ENCODE peak calls at places on chromosomes 3 and 15, in seven cellular contexts. One of them, this sample, is unnamed. For H3K4me1, the result is how much of the 10 kb centered on the place peaks cover.

GRCh38 chr3:42213417-42213816 is 52.6 kb downstream of the CCK start:
- DNase-seq in iPS DF 6.9: no peak
- DNase-seq in GM23248: no peak
- DNase-seq in adrenal gland: no peak
- DNase-seq in left ventricle myocardium inferior: no peak
- DNase-seq in A549: no peak
- DNase-seq in prostate gland: no peak
- DNase-seq in this sample: peak

GRCh38 chr15:98322551-98322950 is 325.8 kb upstream of the IGF1R start:
- DNase-seq in left ventricle myocardium inferior: no peak
- DNase-seq in GM23248: no peak
- DNase-seq in prostate gland: peak
- DNase-seq in A549: no peak
- DNase-seq in adrenal gland: no peak
- DNase-seq in iPS DF 6.9: no peak
- DNase-seq in this sample: no peak

GRCh38 chr3:175269394-175269793 is 410.3 kb downstream of the NAALADL2 start:
- DNase-seq in prostate gland: no peak
- DNase-seq in GM23248: no peak
- DNase-seq in iPS DF 6.9: no peak
- DNase-seq in A549: no peak
- DNase-seq in left ventricle myocardium inferior: no peak
- DNase-seq in adrenal gland: no peak
- DNase-seq in this sample: no peak

GRCh38 chr3:73108750-73109149 is 47.3 kb downstream of the EBLN2 start:
- DNase-seq in iPS DF 6.9: no peak
- DNase-seq in A549: no peak
- DNase-seq in prostate gland: no peak
- DNase-seq in GM23248: no peak
- DNase-seq in left ventricle myocardium inferior: no peak
- DNase-seq in adrenal gland: no peak
- DNase-seq in this sample: no peak

GRCh38 chr3:107520535-107520934 is 2.2 kb upstream of the BBX start:
- DNase-seq in A549: no peak
- DNase-seq in iPS DF 6.9: no peak
- DNase-seq in GM23248: no peak
- DNase-seq in adrenal gland: no peak
- DNase-seq in prostate gland: no peak
- DNase-seq in left ventricle myocardium inferior: no peak
- DNase-seq in this sample: no peak

GRCh38 chr3:52036222-52036694 is 20.1 kb downstream of the DUSP7 start:
- DNase-seq in adrenal gland: no peak
- DNase-seq in GM23248: no peak
- DNase-seq in prostate gland: no peak
- DNase-seq in A549: no peak
- DNase-seq in iPS DF 6.9: no peak
- DNase-seq in left ventricle myocardium inferior: no peak
- DNase-seq in this sample: no peak

GRCh38 chr3:138042043-138042442 is 32.1 kb downstream of the CLDN18 start:
- DNase-seq in A549: no peak
- DNase-seq in iPS DF 6.9: no peak
- DNase-seq in left ventricle myocardium inferior: no peak
- DNase-seq in adrenal gland: no peak
- DNase-seq in GM23248: peak
- DNase-seq in prostate gland: no peak
- DNase-seq in this sample: no peak

GRCh38 chr3:8563146-8563545 is 61.5 kb downstream of the LMCD1 start:
- DNase-seq in iPS DF 6.9: no peak
- DNase-seq in prostate gland: no peak
- DNase-seq in A549: no peak
- DNase-seq in adrenal gland: no peak
- DNase-seq in left ventricle myocardium inferior: no peak
- DNase-seq in GM23248: no peak
- DNase-seq in this sample: no peak

GRCh38 chr3:186259612-186260383 is 102.2 kb downstream of the DGKG start:
- DNase-seq in left ventricle myocardium inferior: peak
- DNase-seq in A549: peak
- DNase-seq in prostate gland: peak
- DNase-seq in iPS DF 6.9: peak
- DNase-seq in GM23248: peak
- DNase-seq in adrenal gland: peak
- DNase-seq in this sample: peak

GRCh38 chr3:156787926-156788663 is 38.1 kb upstream of the LEKR1 start:
- DNase-seq in iPS DF 6.9: no peak
- DNase-seq in A549: peak
- DNase-seq in left ventricle myocardium inferior: no peak
- DNase-seq in adrenal gland: no peak
- DNase-seq in prostate gland: no peak
- DNase-seq in GM23248: peak
- DNase-seq in this sample: no peak

GRCh38 chr3:50248387-50248786 is 12.4 kb downstream of the GNAI2 start:
- DNase-seq in A549: no peak
- DNase-seq in adrenal gland: no peak
- DNase-seq in GM23248: peak
- DNase-seq in left ventricle myocardium inferior: peak
- DNase-seq in prostate gland: no peak
- DNase-seq in iPS DF 6.9: no peak
- DNase-seq in this sample: no peak

DNA sequence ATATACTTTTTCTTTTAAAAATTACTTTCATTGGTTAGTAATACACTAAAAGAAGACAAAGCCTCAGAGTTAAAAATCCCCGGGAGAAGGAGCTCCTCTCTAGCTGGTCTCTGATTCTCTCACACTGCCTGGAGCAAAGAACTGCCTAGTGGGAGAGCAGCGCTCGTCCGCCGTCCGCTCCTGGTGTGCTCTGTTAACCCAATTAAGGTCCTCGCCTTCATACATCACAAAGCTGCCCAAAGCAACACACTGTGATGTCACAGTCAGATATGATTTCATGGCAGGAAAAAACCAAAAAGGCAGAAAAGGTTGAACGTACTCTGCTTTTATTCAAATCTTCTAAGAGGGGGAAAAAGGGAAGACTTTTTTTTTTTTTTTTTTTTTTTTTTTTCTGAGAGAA is 114.9 kb downstream of the TIGIT start:
- DNase-seq in adrenal gland: peak
- DNase-seq in left ventricle myocardium inferior: no peak
- DNase-seq in iPS DF 6.9: no peak
- DNase-seq in A549: no peak
- DNase-seq in prostate gland: no peak
- DNase-seq in GM23248: peak
- DNase-seq in this sample: no peak
- H3K4me1 ChIP-seq in adrenal gland: half or more
- H3K4me1 ChIP-seq in left ventricle myocardium inferior: half or more
- H3K4me1 ChIP-seq in iPS DF 6.9: under half
- H3K4me1 ChIP-seq in A549: under half
- H3K4me1 ChIP-seq in prostate gland: under half
- H3K4me1 ChIP-seq in GM23248: half or more
- H3K4me1 ChIP-seq in this sample: under half

GRCh38 chr15:89106200-89106599 is 17.9 kb downstream of the ABHD2 start:
- DNase-seq in adrenal gland: no peak
- DNase-seq in A549: no peak
- DNase-seq in left ventricle myocardium inferior: no peak
- DNase-seq in iPS DF 6.9: no peak
- DNase-seq in prostate gland: no peak
- DNase-seq in GM23248: no peak
- DNase-seq in this sample: no peak
- H3K4me1 ChIP-seq in adrenal gland: half or more
- H3K4me1 ChIP-seq in A549: half or more
- H3K4me1 ChIP-seq in left ventricle myocardium inferior: half or more
- H3K4me1 ChIP-seq in iPS DF 6.9: under half
- H3K4me1 ChIP-seq in prostate gland: under half
- H3K4me1 ChIP-seq in GM23248: under half
- H3K4me1 ChIP-seq in this sample: under half

DNA sequence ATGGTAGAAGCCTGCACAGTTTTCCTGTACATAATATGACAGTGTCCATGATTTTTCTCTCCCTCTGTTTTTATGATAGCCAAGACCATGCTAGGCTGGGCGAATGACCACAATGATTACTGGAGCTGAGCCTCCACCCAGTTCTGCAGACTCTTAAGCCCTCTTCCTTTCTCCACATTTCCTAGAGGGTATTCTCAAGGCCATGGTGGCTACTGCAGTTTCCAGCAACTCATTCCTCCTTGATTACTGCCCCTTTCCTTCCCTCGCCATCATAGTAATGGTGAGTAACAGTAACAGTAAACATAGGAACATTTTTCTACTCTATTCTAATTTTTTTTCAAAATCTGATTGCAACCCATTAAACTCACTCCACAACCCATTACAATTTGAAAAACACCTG is 20.2 kb downstream of the TNIK start:
- DNase-seq in A549: no peak
- DNase-seq in adrenal gland: no peak
- DNase-seq in left ventricle myocardium inferior: no peak
- DNase-seq in GM23248: peak
- DNase-seq in iPS DF 6.9: no peak
- DNase-seq in prostate gland: no peak
- DNase-seq in this sample: no peak
- H3K4me1 ChIP-seq in A549: under half
- H3K4me1 ChIP-seq in adrenal gland: under half
- H3K4me1 ChIP-seq in left ventricle myocardium inferior: under half
- H3K4me1 ChIP-seq in GM23248: under half
- H3K4me1 ChIP-seq in iPS DF 6.9: under half
- H3K4me1 ChIP-seq in prostate gland: under half
- H3K4me1 ChIP-seq in this sample: under half

GRCh38 chr3:146851665-146852064 is 246.5 kb upstream of the PLSCR5 start:
- DNase-seq in iPS DF 6.9: no peak
- DNase-seq in adrenal gland: no peak
- DNase-seq in GM23248: no peak
- DNase-seq in A549: no peak
- DNase-seq in prostate gland: no peak
- DNase-seq in left ventricle myocardium inferior: no peak
- DNase-seq in this sample: no peak

DNA sequence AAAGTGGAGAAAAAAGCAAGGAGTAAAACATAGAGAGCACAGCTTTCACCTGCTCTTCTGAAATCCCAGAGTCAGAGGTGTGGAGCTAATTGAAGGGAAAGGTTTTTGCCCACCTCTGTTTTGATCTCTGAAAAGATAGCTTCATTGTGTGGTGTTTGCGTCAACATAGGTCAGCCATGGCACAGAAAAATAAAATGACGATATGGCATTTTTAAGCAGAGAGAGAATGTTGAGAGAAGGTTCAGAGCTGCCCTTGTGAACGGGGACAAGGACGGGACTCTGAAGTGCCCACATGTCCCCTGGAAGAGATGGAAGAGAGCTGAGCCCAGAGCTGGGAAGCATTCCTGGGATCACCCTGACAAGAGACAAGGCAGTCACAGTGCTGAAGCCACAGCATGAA is 249.4 kb upstream of the PLSCR5 start:
- DNase-seq in left ventricle myocardium inferior: no peak
- DNase-seq in GM23248: no peak
- DNase-seq in iPS DF 6.9: no peak
- DNase-seq in adrenal gland: no peak
- DNase-seq in prostate gland: no peak
- DNase-seq in A549: no peak
- DNase-seq in this sample: no peak
- H3K4me1 ChIP-seq in left ventricle myocardium inferior: under half
- H3K4me1 ChIP-seq in GM23248: under half
- H3K4me1 ChIP-seq in iPS DF 6.9: under half
- H3K4me1 ChIP-seq in adrenal gland: under half
- H3K4me1 ChIP-seq in prostate gland: under half
- H3K4me1 ChIP-seq in A549: under half
- H3K4me1 ChIP-seq in this sample: under half

GRCh38 chr15:78064544-78064943 is 13.0 kb downstream of the TBC1D2B start:
- DNase-seq in GM23248: peak
- DNase-seq in iPS DF 6.9: no peak
- DNase-seq in adrenal gland: no peak
- DNase-seq in A549: no peak
- DNase-seq in left ventricle myocardium inferior: no peak
- DNase-seq in prostate gland: no peak
- DNase-seq in this sample: no peak

GRCh38 chr15:78067328-78068241 is 9.9 kb downstream of the TBC1D2B start:
- DNase-seq in left ventricle myocardium inferior: no peak
- DNase-seq in adrenal gland: no peak
- DNase-seq in GM23248: peak
- DNase-seq in iPS DF 6.9: no peak
- DNase-seq in prostate gland: peak
- DNase-seq in A549: no peak
- DNase-seq in this sample: no peak

GRCh38 chr15:78063966-78064365 is 13.5 kb downstream of the TBC1D2B start:
- DNase-seq in iPS DF 6.9: no peak
- DNase-seq in left ventricle myocardium inferior: no peak
- DNase-seq in adrenal gland: no peak
- DNase-seq in prostate gland: no peak
- DNase-seq in GM23248: peak
- DNase-seq in A549: no peak
- DNase-seq in this sample: no peak

GRCh38 chr15:78065284-78065872 is 12.1 kb downstream of the TBC1D2B start:
- DNase-seq in adrenal gland: peak
- DNase-seq in A549: no peak
- DNase-seq in prostate gland: no peak
- DNase-seq in iPS DF 6.9: no peak
- DNase-seq in left ventricle myocardium inferior: peak
- DNase-seq in GM23248: peak
- DNase-seq in this sample: no peak

DNA sequence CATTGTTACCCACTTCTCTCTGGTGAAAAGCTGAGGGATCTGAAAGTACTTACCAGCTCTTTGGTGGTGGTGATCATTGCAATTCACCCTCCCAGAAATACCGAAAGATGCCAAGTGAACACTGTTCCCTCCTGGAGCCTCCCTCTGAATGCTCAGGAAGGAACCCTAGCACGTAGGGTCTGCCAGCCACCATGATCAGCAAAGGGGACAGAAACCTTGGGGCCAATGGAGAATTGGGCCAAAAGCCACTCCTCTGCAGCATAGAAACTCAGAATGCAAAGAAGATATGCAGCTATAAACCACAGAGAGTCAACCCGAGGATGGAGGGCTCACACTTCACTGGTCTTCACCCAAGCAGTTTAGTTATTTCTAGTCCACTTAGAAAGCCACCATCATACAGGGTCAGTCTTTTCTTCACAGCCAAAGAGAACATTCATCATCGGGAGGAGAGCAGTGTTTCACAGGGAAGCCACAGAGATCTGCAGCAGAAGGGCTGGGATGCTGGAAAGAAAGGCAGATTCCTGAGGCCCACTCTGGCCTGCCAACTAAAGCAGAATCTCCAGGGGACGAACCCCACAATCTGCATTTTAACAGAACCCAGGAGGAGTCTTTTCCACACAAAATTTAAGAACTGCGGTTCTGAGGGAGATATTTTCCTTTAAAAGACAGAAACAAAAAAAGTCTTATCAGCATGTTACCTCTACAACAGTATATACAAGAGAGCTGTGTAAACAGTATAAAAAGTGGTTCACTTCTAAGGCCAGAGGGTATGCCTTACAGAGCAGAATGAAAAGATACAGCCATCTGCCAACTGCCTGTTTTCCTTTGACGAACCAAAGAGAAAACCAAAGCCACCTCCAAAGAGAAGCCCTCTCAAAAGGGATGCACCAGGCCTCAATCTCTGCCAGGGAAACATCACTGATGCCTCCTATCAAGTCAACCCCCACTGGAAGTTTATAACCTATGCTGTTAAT is 11.3 kb downstream of the TBC1D2B start:
- DNase-seq in left ventricle myocardium inferior: no peak
- DNase-seq in GM23248: peak
- DNase-seq in adrenal gland: no peak
- DNase-seq in prostate gland: no peak
- DNase-seq in A549: no peak
- DNase-seq in iPS DF 6.9: no peak
- DNase-seq in this sample: peak
- H3K4me1 ChIP-seq in left ventricle myocardium inferior: half or more
- H3K4me1 ChIP-seq in GM23248: half or more
- H3K4me1 ChIP-seq in adrenal gland: half or more
- H3K4me1 ChIP-seq in prostate gland: under half
- H3K4me1 ChIP-seq in A549: under half
- H3K4me1 ChIP-seq in iPS DF 6.9: under half
- H3K4me1 ChIP-seq in this sample: half or more

This sample was measured in OCI-LY7.